ENCODE peak calls at places on chromosomes 1 and 21, in eight cellular contexts. Q, S, O, M, F, L, V and E are unnamed samples.

GRCh38 chr1:224872832-224873644 is 56.4 kb upstream of the DNAH14 start:
- DNase-seq in Q (no peak), S (no peak), O (no peak), M (no peak), F (no peak), L (no peak), V (no peak), E (peak)

GRCh38 chr1:165949335-165950130 is 122.1 kb downstream of the UCK2 start:
- DNase-seq in Q (no peak), S (no peak), O (peak), M (no peak), F (peak), L (no peak), V (no peak), E (peak)

GRCh38 chr1:48245106-48245505 is 22.6 kb downstream of the SLC5A9 start:
- DNase-seq in Q (no peak), S (no peak), O (no peak), M (no peak), F (no peak), L (no peak), V (no peak), E (no peak)

GRCh38 chr1:110597966-110598365 is 8.2 kb downstream of the KCNA2 start:
- DNase-seq in Q (no peak), S (no peak), O (no peak), M (no peak), F (no peak), L (no peak), V (no peak), E (no peak)

GRCh38 chr1:5947071-5947821 is 45.0 kb downstream of the NPHP4 start:
- DNase-seq in Q (no peak), S (no peak), O (no peak), M (no peak), F (no peak), L (no peak), V (no peak), E (no peak)

GRCh38 chr1:184258525-184258924 is 128.3 kb upstream of the C1orf21 start:
- DNase-seq in Q (no peak), S (no peak), O (no peak), M (no peak), F (no peak), L (no peak), V (no peak), E (no peak)

GRCh38 chr1:100883963-100884362 is 10.7 kb downstream of the EXTL2 start:
- DNase-seq in Q (peak), S (no peak), O (peak), M (no peak), F (peak), L (peak), V (peak), E (peak)

GRCh38 chr1:7703321-7704213 is 67.5 kb upstream of the VAMP3 start:
- DNase-seq in Q (no peak), S (no peak), O (no peak), M (no peak), F (no peak), L (peak), V (no peak), E (no peak)

GRCh38 chr21:45868086-45868485 is 113.5 kb upstream of the COL6A1 start:
- DNase-seq in Q (no peak), S (no peak), O (no peak), M (no peak), F (no peak), L (no peak), V (no peak), E (no peak)

GRCh38 chr21:42515708-42516502 is 2.3 kb downstream of the SLC37A1 start:
- DNase-seq in Q (no peak), S (peak), O (no peak), M (no peak), F (no peak), L (peak), V (peak), E (peak)

GRCh38 chr1:59229138-59229537 is 67.8 kb upstream of the FGGY start:
- DNase-seq in Q (no peak), S (no peak), O (peak), M (no peak), F (peak), L (no peak), V (peak), E (no peak)

GRCh38 chr1:203649551-203650011 is 22.9 kb downstream of the ATP2B4 start:
- DNase-seq in Q (no peak), S (no peak), O (no peak), M (peak), F (no peak), L (no peak), V (peak), E (no peak)

GRCh38 chr1:106080608-106081325 is 975.7 kb upstream of the PRMT6 start:
- DNase-seq in Q (no peak), S (no peak), O (no peak), M (no peak), F (no peak), L (no peak), V (no peak), E (no peak)

GRCh38 chr1:181095763-181096184 is 7.3 kb downstream of the IER5 start:
- DNase-seq in Q (no peak), S (no peak), O (no peak), M (no peak), F (no peak), L (no peak), V (no peak), E (no peak)

GRCh38 chr21:40153351-40153750 is 286.1 kb downstream of the PCP4 start:
- DNase-seq in Q (no peak), S (no peak), O (no peak), M (no peak), F (no peak), L (no peak), V (no peak), E (no peak)